ENCODE peak calls at places on chromosomes 6 and 20, in five cellular contexts. B is aorta, P is neural progenitor cell, R is substantia nigra, U is H9. E is an unnamed sample.

GRCh38 chr6:135475292-135475886 is 22.2 kb downstream of the AHI1 start:
- DNase-seq in P (no peak), U (no peak), B (no peak), R (no peak), E (no peak)

GRCh38 chr6:150566486-150566885 is 33.2 kb upstream of the PLEKHG1 start:
- DNase-seq in R (no peak), U (no peak), P (no peak), B (no peak), E (no peak)

GRCh38 chr6:45387236-45387635 is 9.5 kb upstream of the SUPT3H start:
- DNase-seq in B (no peak), U (no peak), P (no peak), R (no peak), E (no peak)

GRCh38 chr6:122081921-122082320 is 317.5 kb upstream of the HSF2 start:
- DNase-seq in R (no peak), P (no peak), B (no peak), U (no peak), E (no peak)

GRCh38 chr6:53142810-53143209 is 5.8 kb downstream of the GCM1 start:
- DNase-seq in R (no peak), P (no peak), U (no peak), B (no peak), E (no peak)

GRCh38 chr20:36121981-36122930 is 32.3 kb upstream of the EPB41L1 start:
- DNase-seq in P (no peak), B (no peak), U (no peak), R (no peak), E (no peak)

GRCh38 chr20:62887147-62887859 is 25.7 kb upstream of the TCFL5 start:
- DNase-seq in P (no peak), U (no peak), B (no peak), R (no peak), E (no peak)

GRCh38 chr6:114362396-114362795 is 19.6 kb upstream of the HS3ST5 start:
- DNase-seq in P (no peak), B (no peak), U (no peak), R (no peak), E (no peak)

GRCh38 chr20:32338665-32339064 is 19.5 kb upstream of the ASXL1 start:
- DNase-seq in P (no peak), R (no peak), U (no peak), B (no peak), E (no peak)
- H3K27ac ChIP-seq in P (no peak), R (no peak), U (no peak), B (no peak), E (no peak)

GRCh38 chr20:48983423-48984400 is 62.2 kb downstream of the ARFGEF2 start:
- DNase-seq in U (no peak), P (no peak), B (no peak), R (no peak), E (no peak)
- H3K27ac ChIP-seq in U (no peak), P (no peak), B (peak), R (no peak), E (no peak)

DNA sequence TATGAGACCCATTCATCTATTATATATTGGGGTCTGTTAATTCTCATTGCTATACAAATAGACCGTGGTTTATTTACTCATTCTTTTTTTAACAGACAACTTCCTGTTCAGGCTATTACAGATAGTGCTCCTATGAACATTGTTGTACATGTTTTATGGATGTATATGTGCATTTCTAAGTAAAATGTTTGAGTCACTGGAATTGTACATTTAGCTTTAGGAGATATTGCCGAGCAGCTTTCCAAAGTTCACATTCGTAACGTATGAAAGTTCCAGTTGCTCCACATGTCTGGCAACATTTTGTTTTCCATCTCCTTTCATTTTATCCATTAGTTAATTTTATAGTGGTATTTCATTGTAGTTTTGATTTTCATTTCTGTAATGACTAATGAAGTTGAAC is 19.1 kb downstream of the SLC17A2 start:
- DNase-seq in P (no peak), U (no peak), B (no peak), R (no peak), E (no peak)
- H3K27ac ChIP-seq in P (no peak), U (no peak), B (no peak), R (no peak), E (no peak)

GRCh38 chr6:106466211-106466610 is 105.7 kb downstream of the CRYBG1 start:
- DNase-seq in P (no peak), U (no peak), B (no peak), R (no peak), E (no peak)

GRCh38 chr6:106461084-106461483 is 100.6 kb downstream of the CRYBG1 start:
- DNase-seq in B (no peak), U (no peak), R (no peak), P (no peak), E (no peak)

GRCh38 chr6:106462923-106463557 is 102.5 kb downstream of the CRYBG1 start:
- DNase-seq in B (no peak), R (no peak), U (no peak), P (no peak), E (no peak)

GRCh38 chr6:106458021-106458986 is 97.8 kb downstream of the CRYBG1 start:
- DNase-seq in R (no peak), P (no peak), B (no peak), U (no peak), E (no peak)

GRCh38 chr6:106460481-106460880 is 100.0 kb downstream of the CRYBG1 start:
- DNase-seq in B (no peak), R (no peak), P (no peak), U (no peak), E (no peak)
- H3K27ac ChIP-seq in B (no peak), R (no peak), P (no peak), U (no peak), E (no peak)

GRCh38 chr6:127447780-127448179 is 11.4 kb downstream of the KIAA0408 start:
- DNase-seq in R (no peak), P (no peak), B (no peak), U (no peak), E (no peak)
- H3K27ac ChIP-seq in R (no peak), P (no peak), B (no peak), U (no peak), E (no peak)

GRCh38 chr6:37257320-37257633 is 295 bp upstream of the TBC1D22B start:
- DNase-seq in U (no peak), B (no peak), P (no peak), R (no peak), E (no peak)
- H3K27ac ChIP-seq in U (no peak), B (no peak), P (no peak), R (no peak), E (no peak)

DNA sequence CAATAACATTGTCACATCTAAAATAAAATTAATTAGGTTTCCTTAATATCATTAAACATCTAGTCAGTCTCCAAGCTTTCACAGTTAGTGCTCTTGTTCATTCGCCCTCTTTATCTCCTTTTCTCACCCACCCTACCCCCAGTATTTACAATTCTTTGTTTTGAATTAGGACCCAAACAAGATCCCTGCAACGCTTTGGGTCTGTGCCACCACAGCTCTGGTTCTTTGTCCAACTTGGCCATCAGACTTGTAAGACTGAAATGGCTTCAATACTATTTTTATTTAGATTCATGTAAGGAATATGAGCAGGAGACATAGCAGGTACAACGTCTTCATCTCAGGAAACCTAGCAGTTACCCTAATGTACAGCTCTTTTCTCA is 276.5 kb downstream of the CDKAL1 start:
- DNase-seq in B (no peak), P (no peak), R (no peak), U (no peak), E (no peak)
- H3K27ac ChIP-seq in B (peak), P (no peak), R (no peak), U (peak), E (no peak)

E was measured in caudate nucleus.